ENCODE peak calls at places on chromosomes 2 and 18, in ten cellular contexts. K is brain microvascular endothelial cell, L is neuronal stem cell, E is neural progenitor cell, R is stomach, B is small intestine, M is SJCRH30, I is fibroblast of lung, N is PC-9, Y is left ventricle myocardium inferior. U is an unnamed sample.
A peak's percentile ranks its signal among the peaks of the same experiment; 100 is the strongest.

GRCh38 chr2:45382744-45383143 is 228.3 kb downstream of the SRBD1 start:
- DNase-seq in K (peak; percentile 71), L (no peak), E (no peak), R (no peak), B (no peak), M (peak; percentile 79), I (peak; percentile 43), N (no peak), Y (no peak), U (no peak)

GRCh38 chr18:54149078-54149697 is 75.3 kb downstream of the MBD2 start:
- DNase-seq in K (peak; percentile 96), L (no peak), E (no peak), R (no peak), B (no peak), M (peak; percentile 4), I (peak; percentile 96), N (peak; percentile 47), Y (no peak), U (peak; percentile 29)

GRCh38 chr2:152244241-152244640 is 68.7 kb upstream of the STAM2 start:
- DNase-seq in K (no peak), L (no peak), E (no peak), R (no peak), B (no peak), M (no peak), I (no peak), N (no peak), Y (no peak), U (no peak)

GRCh38 chr2:209566250-209566649 is 142.4 kb downstream of the MAP2 start:
- DNase-seq in K (no peak), L (no peak), E (no peak), R (no peak), B (no peak), M (no peak), I (no peak), N (peak; percentile 1), Y (no peak), U (no peak)

GRCh38 chr2:238910751-238911351 is 63.0 kb downstream of the TWIST2 start:
- DNase-seq in K (no peak), L (no peak), E (no peak), R (peak; percentile 45), B (peak; percentile 59), M (no peak), I (no peak), N (peak; percentile 43), Y (no peak), U (no peak)

GRCh38 chr2:217086038-217086522 is 226.2 kb upstream of the TNP1 start:
- DNase-seq in K (peak; percentile 42), L (no peak), E (no peak), R (no peak), B (no peak), M (peak; percentile 75), I (peak; percentile 90), N (no peak), Y (no peak), U (no peak)

GRCh38 chr2:37635359-37636208 is 35.9 kb downstream of the CDC42EP3 start:
- DNase-seq in K (peak; percentile 90), L (no peak), E (no peak), R (no peak), B (peak; percentile 22), M (no peak), I (peak; percentile 75), N (no peak), Y (no peak), U (peak; percentile 60)

GRCh38 chr2:160790738-160791137 is 297.1 kb upstream of the RBMS1 start:
- DNase-seq in K (no peak), L (no peak), E (no peak), R (no peak), B (no peak), M (no peak), I (peak; percentile 6), N (no peak), Y (no peak), U (no peak)

GRCh38 chr2:227180286-227180685 is 15.9 kb downstream of the COL4A3 start:
- DNase-seq in K (no peak), L (no peak), E (no peak), R (no peak), B (no peak), M (no peak), I (no peak), N (no peak), Y (peak; percentile 41), U (no peak)

GRCh38 chr18:3747176-3747973 is 297.4 kb downstream of the TGIF1 start:
- DNase-seq in K (peak; percentile 37), L (no peak), E (no peak), R (no peak), B (peak; percentile 55), M (no peak), I (peak; percentile 92), N (no peak), Y (no peak), U (no peak)

GRCh38 chr18:63590368-63590767 is 3.2 kb downstream of the SERPINB13 start:
- DNase-seq in K (no peak), L (no peak), E (no peak), R (no peak), B (no peak), M (no peak), I (no peak), N (no peak), Y (no peak), U (no peak)

GRCh38 chr2:12697617-12698016 is 19.1 kb upstream of the TRIB2 start:
- DNase-seq in K (no peak), L (no peak), E (no peak), R (no peak), B (peak; percentile 84), M (no peak), I (no peak), N (no peak), Y (no peak), U (no peak)

GRCh38 chr2:104597942-104598341 is 256.0 kb upstream of the POU3F3 start:
- DNase-seq in K (no peak), L (no peak), E (no peak), R (no peak), B (no peak), M (no peak), I (no peak), N (no peak), Y (no peak), U (no peak)

GRCh38 chr2:104598636-104599035 is 255.3 kb upstream of the POU3F3 start:
- DNase-seq in K (no peak), L (no peak), E (no peak), R (no peak), B (no peak), M (peak; percentile 63), I (peak; percentile 4), N (no peak), Y (no peak), U (no peak)

GRCh38 chr2:104595576-104595975 is 258.3 kb upstream of the POU3F3 start:
- DNase-seq in K (no peak), L (no peak), E (no peak), R (no peak), B (no peak), M (no peak), I (no peak), N (no peak), Y (no peak), U (no peak)

DNA sequence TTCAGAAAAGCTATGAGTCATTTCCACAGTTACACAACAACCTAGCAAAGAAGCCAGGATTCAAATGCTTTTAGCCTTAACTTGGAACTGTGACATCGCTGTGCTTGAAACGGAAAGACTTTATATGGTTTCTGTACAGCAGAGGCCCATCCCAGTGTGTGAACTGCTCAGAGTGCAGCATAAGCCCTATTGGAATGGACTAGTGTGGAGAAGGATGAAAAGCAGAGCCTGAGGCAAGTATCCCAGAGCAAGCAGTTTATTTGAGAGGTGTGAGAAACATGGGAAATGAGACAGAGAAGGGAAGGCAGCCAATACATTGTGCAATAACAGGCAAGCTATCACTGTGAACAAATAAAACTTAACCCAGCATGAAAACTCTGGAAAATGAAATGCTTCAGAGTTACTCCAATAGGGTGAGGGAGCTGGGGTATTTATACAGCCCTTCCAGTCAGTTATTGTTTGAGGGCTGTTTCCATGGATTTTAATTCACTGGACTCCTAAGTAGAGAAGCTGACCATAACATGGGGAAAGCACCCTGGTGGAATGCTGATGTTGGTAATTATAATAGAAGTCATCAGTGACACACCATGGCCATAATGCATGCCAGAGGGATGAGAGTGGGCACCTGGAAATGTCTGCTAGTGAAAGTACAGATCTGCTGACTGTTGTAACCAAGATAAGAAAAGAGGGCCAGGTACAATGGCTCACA is 254.0 kb upstream of the POU3F3 start:
- DNase-seq in K (peak; percentile 38), L (no peak), E (no peak), R (no peak), B (no peak), M (no peak), I (peak; percentile 93), N (no peak), Y (no peak), U (no peak)
- H3K27me3 ChIP-seq in K (no peaks in the 10 kb centered on the region), L (no peaks in the 10 kb centered on the region), E (no peaks in the 10 kb centered on the region), R (no peaks in the 10 kb centered on the region), B (no peaks in the 10 kb centered on the region), M (no peaks in the 10 kb centered on the region), I (no peaks in the 10 kb centered on the region), N (no peaks in the 10 kb centered on the region), Y (peaks cover 4% of the 10 kb centered on the region), U (no peaks in the 10 kb centered on the region)

DNA sequence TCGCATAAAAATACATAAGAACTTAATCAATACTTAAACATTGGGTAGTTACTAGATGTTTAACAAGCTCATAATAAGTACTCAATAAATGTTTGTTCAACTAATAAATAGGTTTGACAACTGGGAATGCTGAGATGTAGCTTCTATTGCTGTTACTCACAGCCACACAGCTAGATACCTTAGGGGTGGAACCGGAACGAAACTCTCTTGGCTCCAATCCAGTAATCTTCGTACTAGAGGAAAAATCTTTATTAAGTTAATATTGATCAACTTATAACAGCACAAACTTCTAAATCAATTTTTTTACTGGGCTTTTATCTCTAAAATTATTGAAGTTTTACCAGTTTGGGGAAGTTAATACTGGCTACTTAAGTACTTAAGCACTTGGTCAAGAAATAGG is 247.8 kb downstream of the PAX3 start:
- DNase-seq in K (no peak), L (no peak), E (no peak), R (peak; percentile 31), B (no peak), M (peak; percentile 32), I (no peak), N (no peak), Y (no peak), U (no peak)
- H3K27me3 ChIP-seq in K (no peaks in the 10 kb centered on the region), L (no peaks in the 10 kb centered on the region), E (peaks cover 25% of the 10 kb centered on the region), R (no peaks in the 10 kb centered on the region), B (peaks cover 4% of the 10 kb centered on the region), M (no peaks in the 10 kb centered on the region), I (no peaks in the 10 kb centered on the region), N (peaks cover 9% of the 10 kb centered on the region), Y (peaks cover 99% of the 10 kb centered on the region), U (peaks cover 4% of the 10 kb centered on the region)

DNA sequence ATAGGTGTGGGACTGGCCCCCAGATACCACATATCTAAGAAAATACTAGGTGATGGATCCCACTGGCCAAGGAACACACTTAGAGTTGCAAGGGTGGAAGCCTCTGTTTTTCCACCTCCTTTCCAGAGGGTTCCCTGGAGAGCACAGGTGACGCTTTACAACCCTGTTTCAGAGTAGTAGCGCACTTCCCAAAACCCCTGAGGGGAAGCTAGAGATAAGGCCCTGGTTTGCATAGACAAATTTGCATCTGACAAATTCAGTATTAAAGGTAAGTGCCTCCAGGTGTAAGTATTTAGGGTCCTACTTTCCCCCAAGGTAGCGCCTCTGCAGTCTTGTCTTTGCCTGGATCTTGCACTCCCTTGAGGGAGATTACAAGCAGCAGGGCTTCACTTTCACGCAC is 474 bp upstream of the CERKL start:
- DNase-seq in K (no peak), L (no peak), E (no peak), R (no peak), B (peak; percentile 8), M (no peak), I (no peak), N (no peak), Y (no peak), U (no peak)
- H3K27me3 ChIP-seq in K (peaks cover 14% of the 10 kb centered on the region), L (peaks cover 36% of the 10 kb centered on the region), E (peaks cover 100% of the 10 kb centered on the region), R (no peaks in the 10 kb centered on the region), B (no peaks in the 10 kb centered on the region), M (no peaks in the 10 kb centered on the region), I (peaks cover 14% of the 10 kb centered on the region), N (no peaks in the 10 kb centered on the region), Y (peaks cover 69% of the 10 kb centered on the region), U (peaks cover 39% of the 10 kb centered on the region)

GRCh38 chr2:11244091-11244826 is 89.0 kb downstream of the SLC66A3 start:
- DNase-seq in K (no peak), L (no peak), E (no peak), R (no peak), B (no peak), M (no peak), I (no peak), N (no peak), Y (no peak), U (no peak)
- H3K27me3 ChIP-seq in K (no peaks in the 10 kb centered on the region), L (no peaks in the 10 kb centered on the region), E (no peaks in the 10 kb centered on the region), R (no peaks in the 10 kb centered on the region), B (no peaks in the 10 kb centered on the region), M (no peaks in the 10 kb centered on the region), I (no peaks in the 10 kb centered on the region), N (no peaks in the 10 kb centered on the region), Y (no peaks in the 10 kb centered on the region), U (no peaks in the 10 kb centered on the region)